ENCODE peak calls at places on chromosomes 4 and X, in five cellular contexts. C is cardiac muscle cell, B is body of pancreas, W is GM23338, Q is IMR-90. R is an unnamed sample.
A peak's percentile ranks its signal among the peaks of the same experiment; 100 is the strongest.

GRCh38 chrX:11755724-11756123 is 2.3 kb upstream of the MSL3 start:
- DNase-seq in C (no peak), B (no peak), W (no peak), Q (no peak), R (no peak)

GRCh38 chr4:163492951-163493504 is 1.5 kb upstream of the TMA16 start:
- DNase-seq in C (no peak), B (no peak), W (peak; percentile 19), Q (no peak), R (no peak)

GRCh38 chrX:35115205-35115604 is 172.6 kb downstream of the FAM47B start:
- DNase-seq in C (no peak), B (no peak), W (no peak), Q (peak; percentile 91), R (no peak)

GRCh38 chr4:15130441-15130840 is 128.2 kb downstream of the CPEB2 start:
- DNase-seq in C (no peak), B (no peak), W (no peak), Q (no peak), R (no peak)

GRCh38 chrX:14064632-14065432 is 35.1 kb upstream of the GEMIN8 start:
- DNase-seq in C (no peak), B (no peak), W (no peak), Q (peak; percentile 51), R (no peak)

GRCh38 chr4:22473268-22473667 is 42.6 kb downstream of the ADGRA3 start:
- DNase-seq in C (no peak), B (no peak), W (no peak), Q (peak; percentile 75), R (peak; percentile 28)

GRCh38 chrX:132118361-132118760 is 9.5 kb downstream of the FRMD7 start:
- DNase-seq in C (no peak), B (no peak), W (peak; percentile 17), Q (no peak), R (no peak)

GRCh38 chr4:5018096-5018495 is 1.2 kb downstream of the CYTL1 start:
- DNase-seq in C (no peak), B (no peak), W (no peak), Q (peak; percentile 12), R (no peak)

GRCh38 chr4:36206012-36206411 is 38.3 kb downstream of the ARAP2 start:
- DNase-seq in C (no peak), B (peak; percentile 77), W (peak; percentile 13), Q (no peak), R (no peak)

GRCh38 chr4:106704253-106704870 is 331.8 kb downstream of the DKK2 start:
- DNase-seq in C (no peak), B (no peak), W (no peak), Q (no peak), R (no peak)

GRCh38 chr4:17578482-17578891 is 1.5 kb downstream of the LAP3 start:
- DNase-seq in C (no peak), B (no peak), W (no peak), Q (peak; percentile 7), R (no peak)

GRCh38 chr4:57065730-57066482 is 44.3 kb downstream of the IGFBP7 start:
- DNase-seq in C (no peak), B (no peak), W (no peak), Q (peak; percentile 41), R (no peak)

GRCh38 chrX:130937101-130937500 is 34.1 kb upstream of the ENOX2 start:
- DNase-seq in C (no peak), B (no peak), W (no peak), Q (no peak), R (no peak)

GRCh38 chr4:47839259-47839658 is 1.4 kb upstream of the CORIN start:
- DNase-seq in C (peak; percentile 65), B (no peak), W (peak; percentile 61), Q (peak; percentile 62), R (no peak)

GRCh38 chrX:150664290-150664689 is 28.9 kb upstream of the MTMR1 start:
- DNase-seq in C (peak; percentile 2), B (peak; percentile 86), W (no peak), Q (no peak), R (peak; percentile 20)

GRCh38 chr4:153731239-153731638 is 28.6 kb downstream of the RNF175 start:
- DNase-seq in C (no peak), B (no peak), W (no peak), Q (peak; percentile 64), R (peak; percentile 75)

GRCh38 chrX:93354651-93355050 is 318.7 kb downstream of the NAP1L3 start:
- DNase-seq in C (no peak), B (no peak), W (no peak), Q (no peak), R (no peak)

GRCh38 chr4:93080316-93080715 is 748.2 kb upstream of the ATOH1 start:
- DNase-seq in C (no peak), B (no peak), W (no peak), Q (no peak), R (no peak)

GRCh38 chrX:99750721-99751120 is 659.4 kb downstream of the PCDH19 start:
- DNase-seq in C (no peak), B (no peak), W (peak; percentile 46), Q (no peak), R (no peak)

GRCh38 chrX:150165776-150166610 is 197.1 kb upstream of the MAMLD1 start:
- DNase-seq in C (no peak), B (no peak), W (no peak), Q (no peak), R (peak; percentile 62)

GRCh38 chrX:106932960-106933537 is 12.8 kb downstream of the CLDN2 start:
- DNase-seq in C (no peak), B (no peak), W (no peak), Q (peak; percentile 35), R (no peak)

GRCh38 chr4:1178300-1179088 is 6.1 kb upstream of the SPON2 start:
- DNase-seq in C (no peak), B (no peak), W (no peak), Q (peak; percentile 38), R (no peak)

GRCh38 chrX:21047034-21047455 is 327.2 kb upstream of the CNKSR2 start:
- DNase-seq in C (no peak), B (no peak), W (peak; percentile 46), Q (no peak), R (no peak)

GRCh38 chr4:15469402-15470148 is at the start of gene CC2D2A:
- DNase-seq in C (peak; percentile 65), B (peak; percentile 17), W (peak; percentile 66), Q (peak; percentile 69), R (no peak)

GRCh38 chr4:56048621-56049427 is 100.1 kb downstream of the CEP135 start:
- DNase-seq in C (peak; percentile 86), B (peak; percentile 23), W (peak; percentile 80), Q (peak; percentile 39), R (peak; percentile 41)

GRCh38 chr4:57943672-57944071 is 833.5 kb upstream of the IGFBP7 start:
- DNase-seq in C (no peak), B (no peak), W (no peak), Q (no peak), R (no peak)

GRCh38 chr4:151606061-151606460 is 154.7 kb downstream of the GATB start:
- DNase-seq in C (peak; percentile 7), B (no peak), W (no peak), Q (no peak), R (no peak)

GRCh38 chrX:102863735-102864134 is 73.3 kb upstream of the RAB40AL start:
- DNase-seq in C (peak; percentile 63), B (peak; percentile 81), W (peak; percentile 70), Q (peak; percentile 74), R (peak; percentile 62)

GRCh38 chr4:146370841-146371240 is 150.9 kb downstream of the SLC10A7 start:
- DNase-seq in C (no peak), B (no peak), W (no peak), Q (peak; percentile 37), R (no peak)

GRCh38 chr4:26985836-26986235 is 125.2 kb downstream of the STIM2 start:
- DNase-seq in C (no peak), B (no peak), W (no peak), Q (no peak), R (no peak)

GRCh38 chr4:189773909-189774308 is 166.8 kb upstream of the FRG1 start:
- DNase-seq in C (peak; percentile 10), B (no peak), W (no peak), Q (peak; percentile 13), R (peak; percentile 26)

GRCh38 chr4:114729339-114729738 is 130.7 kb downstream of the UGT8 start:
- DNase-seq in C (no peak), B (peak; percentile 5), W (peak; percentile 11), Q (no peak), R (no peak)

GRCh38 chrX:30858098-30858497 is 31.0 kb downstream of the TAB3 start:
- DNase-seq in C (no peak), B (no peak), W (peak; percentile 7), Q (no peak), R (no peak)

DNA sequence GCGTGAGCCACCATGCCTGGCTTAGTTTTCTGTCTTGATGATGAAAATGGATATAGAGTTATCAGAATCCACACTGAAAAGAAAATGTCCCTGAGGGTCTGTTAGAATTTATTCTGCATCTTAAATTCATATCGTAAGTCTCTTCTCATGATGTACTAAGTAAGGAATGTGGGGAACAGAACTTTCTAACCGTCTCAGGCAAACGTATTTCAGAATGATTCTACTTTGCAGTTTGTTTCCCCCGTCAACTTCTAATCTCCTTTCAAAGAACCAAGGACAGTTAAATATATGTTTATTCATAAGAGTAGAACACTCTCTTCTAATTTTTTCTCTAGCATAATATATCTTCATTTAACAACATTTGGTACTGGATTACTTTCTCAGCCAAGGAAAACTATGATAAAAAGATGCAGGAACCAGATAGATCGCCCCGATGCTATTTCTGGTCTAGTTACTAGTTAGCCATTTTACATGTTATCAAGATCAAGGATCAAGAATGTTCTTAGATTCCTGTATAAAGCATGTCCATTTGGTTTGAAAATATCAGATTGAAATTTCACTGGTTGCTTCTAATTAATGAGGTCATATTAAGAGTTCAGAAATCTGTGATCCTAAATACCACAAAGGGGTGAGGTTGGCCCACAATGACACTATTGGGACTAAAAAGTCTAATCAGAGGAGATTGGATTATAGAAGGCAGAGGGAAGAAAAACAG is 49.5 kb downstream of the METTL14 start:
- DNase-seq in C (no peak), B (no peak), W (no peak), Q (no peak), R (no peak)
- H3K36me3 ChIP-seq in C (peaks cover 55% of the 10 kb centered on the region), B (no peaks in the 10 kb centered on the region), W (peaks cover 30% of the 10 kb centered on the region), Q (peaks cover 45% of the 10 kb centered on the region), R (peaks cover 54% of the 10 kb centered on the region)

GRCh38 chrX:331772-332495 is 13.3 kb upstream of the GTPBP6 start:
- DNase-seq in C (no peak), B (no peak), W (no peak), Q (no peak), R (no peak)
- H3K4me3 ChIP-seq in C (no peak overlapping the region), B (no peak overlapping the region), W (peak overlapping the region; percentile 56), Q (no peak overlapping the region), R (no peak overlapping the region)

GRCh38 chr4:138239496-138239895 is 2.7 kb downstream of the SLC7A11 start:
- DNase-seq in C (no peak), B (no peak), W (no peak), Q (no peak), R (no peak)

GRCh38 chr4:138235419-138235952 is 6.7 kb downstream of the SLC7A11 start:
- DNase-seq in C (no peak), B (no peak), W (no peak), Q (peak; percentile 97), R (no peak)

GRCh38 chr4:138241281-138242075 is 671 bp downstream of the SLC7A11 start:
- DNase-seq in C (no peak), B (peak; percentile 53), W (peak; percentile 30), Q (peak; percentile 38), R (peak; percentile 48)

GRCh38 chr4:138236035-138236434 is 6.1 kb downstream of the SLC7A11 start:
- DNase-seq in C (no peak), B (no peak), W (no peak), Q (peak; percentile 60), R (no peak)

GRCh38 chr4:138238521-138239292 is 3.4 kb downstream of the SLC7A11 start:
- DNase-seq in C (no peak), B (no peak), W (no peak), Q (no peak), R (no peak)
- H3K36me3 ChIP-seq in C (no peaks in the 10 kb centered on the region), B (no peaks in the 10 kb centered on the region), W (peaks cover 8% of the 10 kb centered on the region), Q (peaks cover 3% of the 10 kb centered on the region), R (peaks cover 17% of the 10 kb centered on the region)

GRCh38 chr4:88280228-88280795 is 4.0 kb downstream of the PPM1K start:
- DNase-seq in C (no peak), B (no peak), W (no peak), Q (no peak), R (no peak)
- H3K4me3 ChIP-seq in C (no peak overlapping the region), B (no peak overlapping the region), W (no peak overlapping the region), Q (no peak overlapping the region), R (no peak overlapping the region)